ENCODE peak calls at places on chromosomes 1 and 21, in seven cellular contexts. C is ELR, M is T-cell, K is foreskin fibroblast, A is GM10248, Y is amygdala, U is DMS153. L is an unnamed sample.

GRCh38 chr1:153608742-153609584 is 4.0 kb downstream of the S100A16 start:
- DNase-seq in C (peak; percentile 100), M (no peak), K (peak; percentile 99), A (peak; percentile 12), Y (peak; percentile 59), U (no peak), L (peak; percentile 99)

GRCh38 chr1:111754964-111755320 is 759 bp upstream of the DDX20 start:
- DNase-seq in C (peak; percentile 83), M (no peak), K (peak; percentile 78), A (peak; percentile 24), Y (no peak), U (peak; percentile 68), L (peak; percentile 69)

GRCh38 chr21:15826908-15827601 is 97.3 kb downstream of the USP25 start:
- DNase-seq in C (no peak), M (no peak), K (no peak), A (no peak), Y (no peak), U (no peak), L (no peak)

GRCh38 chr1:160761886-160762285 is 22.8 kb downstream of the SLAMF7 start:
- DNase-seq in C (no peak), M (no peak), K (no peak), A (no peak), Y (no peak), U (no peak), L (no peak)

GRCh38 chr21:33703750-33704606 is 61.7 kb downstream of the ITSN1 start:
- DNase-seq in C (no peak), M (no peak), K (no peak), A (no peak), Y (no peak), U (no peak), L (peak; percentile 58)

GRCh38 chr1:21468597-21468996 is 28.7 kb downstream of the NBPF3 start:
- DNase-seq in C (peak; percentile 50), M (no peak), K (peak; percentile 75), A (no peak), Y (no peak), U (no peak), L (peak; percentile 34)

GRCh38 chr1:65343286-65343685 is 33.9 kb downstream of the DNAJC6 start:
- DNase-seq in C (peak; percentile 72), M (no peak), K (peak; percentile 81), A (no peak), Y (no peak), U (no peak), L (no peak)

GRCh38 chr1:169510060-169510459 is 24.3 kb upstream of the SLC19A2 start:
- DNase-seq in C (no peak), M (no peak), K (no peak), A (no peak), Y (no peak), U (no peak), L (no peak)

GRCh38 chr1:201266774-201267173 is 16.5 kb upstream of the PKP1 start:
- DNase-seq in C (peak; percentile 97), M (no peak), K (peak; percentile 93), A (no peak), Y (no peak), U (peak; percentile 16), L (peak; percentile 52)

GRCh38 chr1:24069817-24070216 is 42.1 kb downstream of the MYOM3 start:
- DNase-seq in C (no peak), M (no peak), K (no peak), A (no peak), Y (no peak), U (no peak), L (no peak)

GRCh38 chr21:31326478-31327247 is 17.4 kb downstream of the TIAM1 start:
- DNase-seq in C (peak; percentile 8), M (peak; percentile 23), K (peak; percentile 62), A (peak; percentile 69), Y (no peak), U (no peak), L (peak; percentile 12)

GRCh38 chr1:25675729-25676476 is 59.3 kb downstream of the MAN1C1 start:
- DNase-seq in C (no peak), M (peak; percentile 74), K (no peak), A (peak; percentile 77), Y (no peak), U (peak; percentile 35), L (no peak)

GRCh38 chr1:187396929-187397796 is 568.4 kb downstream of the PLA2G4A start:
- DNase-seq in C (no peak), M (no peak), K (no peak), A (no peak), Y (no peak), U (no peak), L (no peak)

GRCh38 chr1:101247404-101248287 is 10.8 kb downstream of the S1PR1 start:
- DNase-seq in C (no peak), M (no peak), K (no peak), A (peak; percentile 64), Y (no peak), U (no peak), L (no peak)

GRCh38 chr1:175146535-175147213 is 45.9 kb downstream of the KIAA0040 start:
- DNase-seq in C (peak; percentile 67), M (peak; percentile 40), K (peak; percentile 67), A (peak; percentile 82), Y (no peak), U (peak; percentile 49), L (peak; percentile 77)

GRCh38 chr1:79040424-79041089 is 34.0 kb upstream of the ADGRL4 start:
- DNase-seq in C (peak; percentile 31), M (no peak), K (no peak), A (peak; percentile 37), Y (no peak), U (no peak), L (peak; percentile 45)

GRCh38 chr1:162380061-162380846 is 1.3 kb upstream of the C1orf226 start:
- DNase-seq in C (no peak), M (no peak), K (no peak), A (no peak), Y (no peak), U (no peak), L (no peak)

GRCh38 chr1:170666661-170667060 is 2.7 kb downstream of the PRRX1 start:
- DNase-seq in C (no peak), M (no peak), K (no peak), A (no peak), Y (no peak), U (no peak), L (no peak)

L was measured in dermis blood vessel endothelial cell.